ENCODE peak calls at places on chromosomes 6 and 20, in four cellular contexts. W is CD4-positive, alpha-beta memory T cell; Z is fibroblast of pulmonary artery; C is skeletal muscle cell. N is an unnamed sample.

GRCh38 chr6:154302111-154302752 is 54.4 kb downstream of the IPCEF1 start:
- DNase-seq in W (no peak), Z (peak; percentile 58), C (no peak), N (no peak)

GRCh38 chr6:111874030-111874425 is 776 bp upstream of the FYN start:
- DNase-seq in W (peak; percentile 54), Z (peak; percentile 33), C (no peak), N (peak; percentile 26)

GRCh38 chr20:38789503-38790209 is 15.8 kb upstream of the PPP1R16B start:
- DNase-seq in W (no peak), Z (no peak), C (no peak), N (no peak)

GRCh38 chr6:96171112-96171511 is 155.3 kb downstream of the FUT9 start:
- DNase-seq in W (no peak), Z (no peak), C (no peak), N (no peak)

GRCh38 chr6:69584913-69585729 is 211.7 kb downstream of the LMBRD1 start:
- DNase-seq in W (no peak), Z (no peak), C (peak; percentile 32), N (no peak)

GRCh38 chr20:59676877-59677140 is 72.5 kb downstream of the PHACTR3 start:
- DNase-seq in W (no peak), Z (no peak), C (no peak), N (no peak)

GRCh38 chr6:4265740-4266139 is 130.4 kb upstream of the ECI2 start:
- DNase-seq in W (no peak), Z (no peak), C (no peak), N (no peak)

GRCh38 chr20:45998761-45999160 is 9.9 kb upstream of the MMP9 start:
- DNase-seq in W (no peak), Z (no peak), C (no peak), N (no peak)

GRCh38 chr20:4025679-4026078 is 10.3 kb upstream of the RNF24 start:
- DNase-seq in W (no peak), Z (no peak), C (no peak), N (no peak)

GRCh38 chr6:60670036-60670435 is 1616.0 kb downstream of the KHDRBS2 start:
- DNase-seq in W (no peak), Z (no peak), C (no peak), N (no peak)